ENCODE peak calls at places on chromosomes 5 and 9, in five cellular contexts. One of them, this sample, is unnamed.

GRCh38 chr5:140208065-140208464 is 33.1 kb downstream of the CYSTM1 start:
- DNase-seq in natural killer cell: no peak
- DNase-seq in mammary epithelial cell: no peak
- DNase-seq in adrenal gland: no peak
- DNase-seq in HFF-Myc: no peak
- DNase-seq in this sample: no peak

GRCh38 chr5:96431376-96432244 is 1.4 kb downstream of the PCSK1 start:
- DNase-seq in natural killer cell: no peak
- DNase-seq in mammary epithelial cell: peak; percentile 32
- DNase-seq in adrenal gland: peak; percentile 10
- DNase-seq in HFF-Myc: peak; percentile 7
- DNase-seq in this sample: no peak

GRCh38 chr5:154158379-154158738 is 32.2 kb upstream of the GALNT10 start:
- DNase-seq in natural killer cell: no peak
- DNase-seq in mammary epithelial cell: no peak
- DNase-seq in adrenal gland: no peak
- DNase-seq in HFF-Myc: no peak
- DNase-seq in this sample: no peak

GRCh38 chr9:26949604-26950003 is 2.6 kb upstream of the PLAA start:
- DNase-seq in natural killer cell: no peak
- DNase-seq in mammary epithelial cell: peak; percentile 84
- DNase-seq in adrenal gland: no peak
- DNase-seq in HFF-Myc: no peak
- DNase-seq in this sample: no peak

GRCh38 chr5:134603059-134603458 is 29.6 kb downstream of the SAR1B start:
- DNase-seq in natural killer cell: no peak
- DNase-seq in mammary epithelial cell: peak; percentile 52
- DNase-seq in adrenal gland: no peak
- DNase-seq in HFF-Myc: no peak
- DNase-seq in this sample: no peak

GRCh38 chr9:108687360-108687981 is 168.3 kb downstream of the ACTL7B start:
- DNase-seq in natural killer cell: no peak
- DNase-seq in mammary epithelial cell: peak; percentile 50
- DNase-seq in adrenal gland: no peak
- DNase-seq in HFF-Myc: no peak
- DNase-seq in this sample: no peak

GRCh38 chr9:112069318-112070169 is 105.6 kb downstream of the SUSD1 start:
- DNase-seq in natural killer cell: no peak
- DNase-seq in mammary epithelial cell: no peak
- DNase-seq in adrenal gland: no peak
- DNase-seq in HFF-Myc: no peak
- DNase-seq in this sample: peak; percentile 85

GRCh38 chr9:12738296-12738695 is 36.5 kb upstream of the LURAP1L start:
- DNase-seq in natural killer cell: no peak
- DNase-seq in mammary epithelial cell: no peak
- DNase-seq in adrenal gland: no peak
- DNase-seq in HFF-Myc: no peak
- DNase-seq in this sample: no peak

GRCh38 chr9:40884072-40884901 is 244.2 kb downstream of the FOXD4L6 start:
- DNase-seq in natural killer cell: no peak
- DNase-seq in mammary epithelial cell: no peak
- DNase-seq in adrenal gland: no peak
- DNase-seq in HFF-Myc: no peak
- DNase-seq in this sample: peak; percentile 52

GRCh38 chr9:116274293-116274692 is 120.7 kb downstream of the PAPPA start:
- DNase-seq in natural killer cell: no peak
- DNase-seq in mammary epithelial cell: no peak
- DNase-seq in adrenal gland: no peak
- DNase-seq in HFF-Myc: no peak
- DNase-seq in this sample: no peak

GRCh38 chr5:134003064-134003956 is 1.5 kb downstream of the VDAC1 start:
- DNase-seq in natural killer cell: no peak
- DNase-seq in mammary epithelial cell: no peak
- DNase-seq in adrenal gland: no peak
- DNase-seq in HFF-Myc: no peak
- DNase-seq in this sample: no peak

GRCh38 chr5:135105105-135105484 is 71.1 kb upstream of the PITX1 start:
- DNase-seq in natural killer cell: no peak
- DNase-seq in mammary epithelial cell: no peak
- DNase-seq in adrenal gland: no peak
- DNase-seq in HFF-Myc: no peak
- DNase-seq in this sample: no peak

GRCh38 chr9:24616858-24617257 is 71.2 kb upstream of the IZUMO3 start:
- DNase-seq in natural killer cell: no peak
- DNase-seq in mammary epithelial cell: peak; percentile 2
- DNase-seq in adrenal gland: no peak
- DNase-seq in HFF-Myc: no peak
- DNase-seq in this sample: no peak

GRCh38 chr5:52799358-52799982 is 11.8 kb downstream of the ITGA1 start:
- DNase-seq in natural killer cell: no peak
- DNase-seq in mammary epithelial cell: no peak
- DNase-seq in adrenal gland: peak; percentile 55
- DNase-seq in HFF-Myc: peak; percentile 51
- DNase-seq in this sample: no peak

GRCh38 chr9:134681061-134681661 is 39.6 kb downstream of the COL5A1 start:
- DNase-seq in natural killer cell: no peak
- DNase-seq in mammary epithelial cell: no peak
- DNase-seq in adrenal gland: no peak
- DNase-seq in HFF-Myc: no peak
- DNase-seq in this sample: no peak

GRCh38 chr5:10264569-10264968 is 14.5 kb downstream of the CCT5 start:
- DNase-seq in natural killer cell: no peak
- DNase-seq in mammary epithelial cell: no peak
- DNase-seq in adrenal gland: no peak
- DNase-seq in HFF-Myc: no peak
- DNase-seq in this sample: no peak

GRCh38 chr5:96627792-96628191 is 34.4 kb upstream of the CAST start:
- DNase-seq in natural killer cell: no peak
- DNase-seq in mammary epithelial cell: no peak
- DNase-seq in adrenal gland: no peak
- DNase-seq in HFF-Myc: no peak
- DNase-seq in this sample: no peak

GRCh38 chr5:1330847-1331831 is 13.8 kb downstream of the CLPTM1L start:
- DNase-seq in natural killer cell: no peak
- DNase-seq in mammary epithelial cell: no peak
- DNase-seq in adrenal gland: no peak
- DNase-seq in HFF-Myc: no peak
- DNase-seq in this sample: peak; percentile 31

GRCh38 chr5:132136906-132137305 is 63.3 kb downstream of the CSF2 start:
- DNase-seq in natural killer cell: no peak
- DNase-seq in mammary epithelial cell: peak; percentile 96
- DNase-seq in adrenal gland: no peak
- DNase-seq in HFF-Myc: peak; percentile 50
- DNase-seq in this sample: no peak

GRCh38 chr9:95024097-95024671 is 293.3 kb downstream of the FANCC start:
- DNase-seq in natural killer cell: no peak
- DNase-seq in mammary epithelial cell: no peak
- DNase-seq in adrenal gland: peak; percentile 54
- DNase-seq in HFF-Myc: no peak
- DNase-seq in this sample: no peak

GRCh38 chr5:50318220-50318619 is 122.9 kb downstream of the EMB start:
- DNase-seq in natural killer cell: no peak
- DNase-seq in mammary epithelial cell: no peak
- DNase-seq in adrenal gland: no peak
- DNase-seq in HFF-Myc: no peak
- DNase-seq in this sample: no peak

GRCh38 chr5:50325237-50325832 is 115.8 kb downstream of the EMB start:
- DNase-seq in natural killer cell: no peak
- DNase-seq in mammary epithelial cell: no peak
- DNase-seq in adrenal gland: no peak
- DNase-seq in HFF-Myc: peak; percentile 7
- DNase-seq in this sample: no peak

GRCh38 chr5:50320131-50320749 is 120.8 kb downstream of the EMB start:
- DNase-seq in natural killer cell: no peak
- DNase-seq in mammary epithelial cell: no peak
- DNase-seq in adrenal gland: no peak
- DNase-seq in HFF-Myc: no peak
- DNase-seq in this sample: no peak
- TF ChIP-seq CTCF in natural killer cell: no peak
- TF ChIP-seq CTCF in mammary epithelial cell: peak; percentile 86
- TF ChIP-seq CTCF in adrenal gland: no peak
- TF ChIP-seq CTCF in HFF-Myc: no peak
- TF ChIP-seq CTCF in this sample: no peak

GRCh38 chr9:85166808-85167545 is 497.4 kb downstream of the NTRK2 start:
- DNase-seq in natural killer cell: no peak
- DNase-seq in mammary epithelial cell: no peak
- DNase-seq in adrenal gland: no peak
- DNase-seq in HFF-Myc: no peak
- DNase-seq in this sample: no peak

GRCh38 chr9:85157763-85158162 is 488.2 kb downstream of the NTRK2 start:
- DNase-seq in natural killer cell: no peak
- DNase-seq in mammary epithelial cell: no peak
- DNase-seq in adrenal gland: no peak
- DNase-seq in HFF-Myc: no peak
- DNase-seq in this sample: no peak

GRCh38 chr9:85158512-85158911 is 489.0 kb downstream of the NTRK2 start:
- DNase-seq in natural killer cell: no peak
- DNase-seq in mammary epithelial cell: no peak
- DNase-seq in adrenal gland: no peak
- DNase-seq in HFF-Myc: no peak
- DNase-seq in this sample: no peak

GRCh38 chr9:85163415-85163814 is 493.9 kb downstream of the NTRK2 start:
- DNase-seq in natural killer cell: no peak
- DNase-seq in mammary epithelial cell: no peak
- DNase-seq in adrenal gland: no peak
- DNase-seq in HFF-Myc: no peak
- DNase-seq in this sample: no peak

GRCh38 chr9:85162822-85163221 is 493.3 kb downstream of the NTRK2 start:
- DNase-seq in natural killer cell: no peak
- DNase-seq in mammary epithelial cell: no peak
- DNase-seq in adrenal gland: no peak
- DNase-seq in HFF-Myc: no peak
- DNase-seq in this sample: no peak
- TF ChIP-seq CTCF in natural killer cell: no peak
- TF ChIP-seq CTCF in mammary epithelial cell: no peak
- TF ChIP-seq CTCF in adrenal gland: no peak
- TF ChIP-seq CTCF in HFF-Myc: no peak
- TF ChIP-seq CTCF in this sample: no peak

GRCh38 chr5:168706655-168707069 is 127.5 kb upstream of the PANK3 start:
- DNase-seq in natural killer cell: no peak
- DNase-seq in mammary epithelial cell: peak; percentile 23
- DNase-seq in adrenal gland: peak; percentile 41
- DNase-seq in HFF-Myc: no peak
- DNase-seq in this sample: no peak
- TF ChIP-seq CTCF in natural killer cell: no peak
- TF ChIP-seq CTCF in mammary epithelial cell: peak; percentile 86
- TF ChIP-seq CTCF in adrenal gland: peak; percentile 34
- TF ChIP-seq CTCF in HFF-Myc: peak; percentile 61
- TF ChIP-seq CTCF in this sample: no peak

DNA sequence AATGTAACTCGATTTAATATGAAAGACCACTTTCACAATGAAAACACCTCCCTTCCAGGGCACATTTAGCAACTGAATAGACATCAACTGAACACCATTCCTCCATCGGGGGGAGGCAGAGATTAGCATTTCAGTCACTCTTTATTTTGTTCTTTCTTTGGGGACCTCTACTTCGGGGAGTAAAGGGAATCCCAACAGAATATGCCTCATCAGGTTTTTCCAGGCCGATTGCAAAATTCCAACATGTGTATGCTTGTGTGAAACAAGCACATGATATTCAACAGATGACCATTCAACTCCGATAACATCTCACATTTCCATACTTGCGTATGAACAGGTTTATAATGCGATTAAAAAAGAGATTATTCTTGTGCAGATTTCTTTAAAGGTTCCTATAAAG is 124.2 kb upstream of the RETREG1 start:
- DNase-seq in natural killer cell: no peak
- DNase-seq in mammary epithelial cell: peak; percentile 89
- DNase-seq in adrenal gland: no peak
- DNase-seq in HFF-Myc: no peak
- DNase-seq in this sample: no peak
- TF ChIP-seq CTCF in natural killer cell: no peak
- TF ChIP-seq CTCF in mammary epithelial cell: no peak
- TF ChIP-seq CTCF in adrenal gland: no peak
- TF ChIP-seq CTCF in HFF-Myc: no peak
- TF ChIP-seq CTCF in this sample: no peak

GRCh38 chr5:113513384-113514262 is at the start of gene YTHDC2:
- DNase-seq in natural killer cell: peak; percentile 86
- DNase-seq in mammary epithelial cell: peak; percentile 79
- DNase-seq in adrenal gland: peak; percentile 86
- DNase-seq in HFF-Myc: peak; percentile 43
- DNase-seq in this sample: peak; percentile 93
- TF ChIP-seq CTCF in natural killer cell: no peak
- TF ChIP-seq CTCF in mammary epithelial cell: peak; percentile 19
- TF ChIP-seq CTCF in adrenal gland: no peak
- TF ChIP-seq CTCF in HFF-Myc: peak; percentile 19
- TF ChIP-seq CTCF in this sample: no peak

GRCh38 chr5:149932445-149933350 is 11.9 kb downstream of the PDE6A start:
- DNase-seq in natural killer cell: no peak
- DNase-seq in mammary epithelial cell: no peak
- DNase-seq in adrenal gland: no peak
- DNase-seq in HFF-Myc: no peak
- DNase-seq in this sample: no peak
- TF ChIP-seq CTCF in natural killer cell: no peak
- TF ChIP-seq CTCF in mammary epithelial cell: no peak
- TF ChIP-seq CTCF in adrenal gland: peak; percentile 9
- TF ChIP-seq CTCF in HFF-Myc: peak; percentile 18
- TF ChIP-seq CTCF in this sample: peak; percentile 25

GRCh38 chr5:169350759-169351240 is 49.9 kb upstream of the SLIT3 start:
- DNase-seq in natural killer cell: no peak
- DNase-seq in mammary epithelial cell: peak; percentile 99
- DNase-seq in adrenal gland: peak; percentile 63
- DNase-seq in HFF-Myc: peak; percentile 93
- DNase-seq in this sample: no peak
- TF ChIP-seq CTCF in natural killer cell: no peak
- TF ChIP-seq CTCF in mammary epithelial cell: peak; percentile 10
- TF ChIP-seq CTCF in adrenal gland: no peak
- TF ChIP-seq CTCF in HFF-Myc: no peak
- TF ChIP-seq CTCF in this sample: no peak

GRCh38 chr9:99114049-99114440 is 9.1 kb downstream of the TGFBR1 start:
- DNase-seq in natural killer cell: no peak
- DNase-seq in mammary epithelial cell: no peak
- DNase-seq in adrenal gland: no peak
- DNase-seq in HFF-Myc: no peak
- DNase-seq in this sample: no peak

GRCh38 chr9:99114846-99115500 is 10.1 kb downstream of the TGFBR1 start:
- DNase-seq in natural killer cell: no peak
- DNase-seq in mammary epithelial cell: no peak
- DNase-seq in adrenal gland: no peak
- DNase-seq in HFF-Myc: no peak
- DNase-seq in this sample: no peak

GRCh38 chr9:99115947-99116543 is 11.1 kb downstream of the TGFBR1 start:
- DNase-seq in natural killer cell: no peak
- DNase-seq in mammary epithelial cell: peak; percentile 46
- DNase-seq in adrenal gland: no peak
- DNase-seq in HFF-Myc: no peak
- DNase-seq in this sample: no peak

GRCh38 chr9:99113418-99114048 is 8.6 kb downstream of the TGFBR1 start:
- DNase-seq in natural killer cell: no peak
- DNase-seq in mammary epithelial cell: no peak
- DNase-seq in adrenal gland: no peak
- DNase-seq in HFF-Myc: no peak
- DNase-seq in this sample: no peak

GRCh38 chr9:99112750-99113417 is 8.0 kb downstream of the TGFBR1 start:
- DNase-seq in natural killer cell: no peak
- DNase-seq in mammary epithelial cell: no peak
- DNase-seq in adrenal gland: no peak
- DNase-seq in HFF-Myc: no peak
- DNase-seq in this sample: no peak
- TF ChIP-seq CTCF in natural killer cell: no peak
- TF ChIP-seq CTCF in mammary epithelial cell: no peak
- TF ChIP-seq CTCF in adrenal gland: no peak
- TF ChIP-seq CTCF in HFF-Myc: no peak
- TF ChIP-seq CTCF in this sample: no peak

This sample was measured in CD14-positive monocyte.